ENCODE peak calls at places on chromosomes 13 and 19, in eight cellular contexts. E is lower leg skin, K is IMR-90, J is GM12878, S is Peyer's patch, G is sigmoid colon, D is uterus, I is heart left ventricle. V is an unnamed sample.

GRCh38 chr19:1672038-1672768 is 19.8 kb upstream of the TCF3 start:
- DNase-seq in E (no peak), K (peak), J (no peak), S (peak), G (no peak), D (peak), I (no peak), V (no peak)

GRCh38 chr13:20101467-20102316 is 59.2 kb downstream of the GJA3 start:
- DNase-seq in E (no peak), K (no peak), J (no peak), S (no peak), G (no peak), D (no peak), I (no peak), V (no peak)

GRCh38 chr19:35130761-35131720 is 3.8 kb downstream of the LGI4 start:
- DNase-seq in E (no peak), K (no peak), J (no peak), S (no peak), G (no peak), D (no peak), I (no peak), V (no peak)

GRCh38 chr13:106372199-106373160 is 163.0 kb downstream of the EFNB2 start:
- DNase-seq in E (no peak), K (peak), J (no peak), S (no peak), G (no peak), D (no peak), I (no peak), V (no peak)

GRCh38 chr13:92952161-92952560 is 274.4 kb upstream of the GPC6 start:
- DNase-seq in E (no peak), K (peak), J (no peak), S (no peak), G (no peak), D (no peak), I (no peak), V (no peak)

GRCh38 chr13:107276936-107277335 is 709.0 kb upstream of the ARGLU1 start:
- DNase-seq in E (no peak), K (peak), J (no peak), S (no peak), G (no peak), D (no peak), I (no peak), V (no peak)

GRCh38 chr13:86464193-86464592 is 665.0 kb upstream of the SLITRK6 start:
- DNase-seq in E (no peak), K (no peak), J (no peak), S (no peak), G (no peak), D (no peak), I (no peak), V (no peak)

GRCh38 chr19:28603453-28603852 is 609.5 kb downstream of the UQCRFS1 start:
- DNase-seq in E (no peak), K (no peak), J (no peak), S (no peak), G (no peak), D (no peak), I (no peak), V (no peak)

GRCh38 chr19:20287070-20287469 is 120.1 kb downstream of the ZNF486 start:
- DNase-seq in E (no peak), K (no peak), J (no peak), S (no peak), G (no peak), D (no peak), I (no peak), V (no peak)

GRCh38 chr13:93967286-93967685 is 512.2 kb downstream of the DCT start:
- DNase-seq in E (no peak), K (no peak), J (no peak), S (no peak), G (no peak), D (no peak), I (no peak), V (no peak)

GRCh38 chr19:16830679-16831078 is 1.5 kb downstream of the SIN3B start:
- DNase-seq in E (no peak), K (peak), J (no peak), S (no peak), G (no peak), D (no peak), I (no peak), V (no peak)

GRCh38 chr19:44401108-44401786 is at the start of gene ZNF285:
- DNase-seq in E (peak), K (peak), J (peak), S (peak), G (peak), D (peak), I (peak), V (peak)

GRCh38 chr19:51111606-51112005 is 3.4 kb upstream of the CTU1 start:
- DNase-seq in E (no peak), K (no peak), J (no peak), S (no peak), G (no peak), D (no peak), I (no peak), V (no peak)

GRCh38 chr13:73168993-73169401 is 110.2 kb downstream of the KLF5 start:
- DNase-seq in E (peak), K (peak), J (no peak), S (no peak), G (no peak), D (no peak), I (no peak), V (peak)

GRCh38 chr19:50325310-50326100 is 3.7 kb downstream of the KCNC3 start:
- DNase-seq in E (peak), K (peak), J (no peak), S (peak), G (no peak), D (no peak), I (peak), V (no peak)

GRCh38 chr13:51349016-51349415 is 9.5 kb downstream of the SERPINE3 start:
- DNase-seq in E (no peak), K (no peak), J (no peak), S (no peak), G (no peak), D (no peak), I (no peak), V (no peak)

GRCh38 chr19:47445937-47446402 is 25.7 kb downstream of the SLC8A2 start:
- DNase-seq in E (no peak), K (no peak), J (no peak), S (no peak), G (no peak), D (peak), I (no peak), V (no peak)

GRCh38 chr19:39532233-39533002 is at the start of gene EID2B:
- DNase-seq in E (peak), K (peak), J (peak), S (peak), G (peak), D (peak), I (peak), V (peak)
- TF ChIP-seq POLR2A in E (no peak), K (peak), J (peak), S (no peak), G (peak), D (peak), I (peak), V (no peak)

GRCh38 chr13:103140001-103140671 is 73.9 kb upstream of the SLC10A2 start:
- DNase-seq in E (no peak), K (no peak), J (peak), S (no peak), G (no peak), D (no peak), I (no peak), V (no peak)
- TF ChIP-seq CTCF in E (no peak), K (no peak), J (peak), S (peak), G (no peak), D (no peak), I (peak), V (peak)

DNA sequence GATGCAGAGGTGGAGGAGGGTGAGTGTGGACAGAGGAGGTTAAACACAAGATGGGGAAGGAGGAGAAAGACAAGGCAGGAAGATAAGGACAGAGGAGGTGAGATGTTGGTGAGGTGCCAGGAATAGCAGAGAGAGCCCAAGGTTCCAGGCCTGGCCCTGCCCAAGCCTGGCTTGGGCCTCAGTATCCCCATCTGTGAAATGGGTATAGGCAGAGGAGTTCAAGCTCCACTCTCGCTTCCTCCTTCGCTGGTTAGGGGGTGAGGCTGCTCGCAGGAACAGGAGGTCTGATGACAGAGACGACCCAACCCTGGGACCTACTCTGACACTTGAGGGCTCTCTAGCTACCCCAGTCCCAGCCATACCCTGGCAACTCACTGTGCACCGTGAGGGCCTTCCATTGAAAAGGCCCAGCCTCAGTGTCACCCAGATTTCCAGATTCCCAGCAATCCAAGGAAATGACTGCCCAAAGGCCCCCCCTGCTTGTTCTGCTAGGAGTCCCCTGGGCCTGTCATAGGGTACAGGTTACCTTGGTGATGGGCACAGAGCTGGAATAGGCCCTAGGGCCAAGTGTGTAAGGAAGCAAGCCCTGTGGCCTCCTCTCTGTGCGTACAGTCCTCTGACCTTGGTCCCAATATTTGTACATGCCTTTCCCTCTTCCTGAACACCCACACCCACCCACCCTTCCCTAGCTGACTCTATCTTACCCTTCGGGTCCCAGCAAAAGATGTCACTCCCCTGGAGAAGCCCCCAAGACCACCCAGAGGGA is 8.6 kb upstream of the ANGPTL8 start:
- DNase-seq in E (no peak), K (no peak), J (no peak), S (no peak), G (no peak), D (no peak), I (no peak), V (no peak)
- TF ChIP-seq POLR2A in E (no peak), K (no peak), J (no peak), S (no peak), G (no peak), D (no peak), I (no peak), V (no peak)

GRCh38 chr19:40407714-40408600 is 5.2 kb downstream of the PRX start:
- DNase-seq in E (no peak), K (no peak), J (no peak), S (no peak), G (no peak), D (no peak), I (no peak), V (no peak)

GRCh38 chr19:40397568-40397906 is 7.6 kb upstream of the HIPK4 start:
- DNase-seq in E (no peak), K (no peak), J (no peak), S (no peak), G (no peak), D (no peak), I (no peak), V (no peak)

GRCh38 chr19:40398417-40399056 is 8.6 kb upstream of the HIPK4 start:
- DNase-seq in E (peak), K (no peak), J (no peak), S (peak), G (no peak), D (no peak), I (no peak), V (peak)

GRCh38 chr19:40400521-40400920 is 10.5 kb upstream of the HIPK4 start:
- DNase-seq in E (no peak), K (no peak), J (no peak), S (no peak), G (no peak), D (no peak), I (no peak), V (no peak)

DNA sequence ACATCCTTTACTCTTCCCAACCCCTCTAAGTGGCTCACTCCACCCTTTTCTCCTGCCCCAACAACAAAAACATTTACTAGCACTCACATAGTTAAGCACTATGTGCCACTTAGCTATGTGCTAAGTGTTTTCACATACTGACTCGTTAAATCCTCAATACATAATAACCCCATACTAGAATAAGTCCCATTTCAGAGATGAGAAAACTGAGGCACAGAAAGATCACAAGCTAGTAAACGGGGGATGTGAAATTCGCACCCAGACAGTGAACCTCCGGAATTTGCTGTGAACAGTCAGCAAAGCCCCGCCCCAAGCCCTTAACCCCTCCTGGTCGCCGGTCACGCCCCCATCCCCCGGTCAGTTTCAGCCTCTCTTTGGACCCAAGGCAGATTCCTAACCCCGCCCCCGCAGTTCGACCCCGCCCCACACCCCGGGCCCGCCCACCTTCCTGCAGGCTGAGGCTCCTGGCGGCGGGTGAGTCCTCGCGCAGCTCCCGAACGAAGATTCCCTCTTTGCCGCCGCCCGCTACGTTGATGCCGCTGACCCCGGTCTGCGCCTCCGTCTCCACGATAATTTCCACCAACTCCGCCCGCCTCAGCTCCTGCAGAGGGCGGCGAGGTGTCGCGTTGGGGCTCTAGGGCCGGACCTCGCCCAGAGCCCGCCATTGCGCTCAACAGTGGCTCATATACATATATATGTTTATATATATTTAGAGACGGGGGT is 9.8 kb downstream of the PRX start:
- DNase-seq in E (peak), K (peak), J (peak), S (peak), G (peak), D (peak), I (peak), V (peak)
- TF ChIP-seq CTCF in E (no peak), K (peak), J (no peak), S (peak), G (no peak), D (peak), I (no peak), V (no peak)

DNA sequence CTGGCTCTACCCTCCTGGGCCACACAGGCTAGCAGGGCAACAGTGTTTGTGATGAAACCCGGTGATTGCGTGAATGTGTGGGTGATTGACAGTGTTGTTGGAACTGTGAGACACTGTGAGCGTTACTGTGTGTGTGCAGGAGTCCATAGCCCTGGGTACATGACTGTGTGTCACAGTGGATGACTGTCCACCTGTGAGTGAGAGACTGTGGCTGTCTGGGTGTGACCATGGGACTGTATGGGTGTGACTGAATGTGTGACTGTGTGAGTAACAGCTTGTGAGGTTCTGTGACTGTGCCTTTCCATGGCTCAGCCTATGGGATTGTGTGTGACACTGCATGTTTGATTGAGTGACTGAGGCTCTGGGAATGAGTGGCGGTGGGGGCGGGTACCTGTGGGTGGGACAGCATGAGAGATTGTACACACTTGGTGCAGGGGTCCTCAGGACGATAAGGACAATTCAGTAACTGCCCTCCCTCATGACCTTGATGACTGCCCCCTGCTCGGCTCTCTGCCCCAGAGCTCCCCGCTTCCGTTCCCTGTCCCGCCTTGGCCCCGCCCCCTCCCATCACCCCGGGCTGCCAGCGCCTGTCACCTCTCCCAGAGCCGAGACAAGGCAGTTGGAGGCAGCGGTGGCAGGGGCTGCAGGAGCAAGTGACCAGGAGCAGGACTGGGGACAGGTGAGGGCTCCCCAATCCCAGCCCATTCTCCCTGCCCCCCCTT is at the start of gene GIPR:
- DNase-seq in E (peak), K (peak), J (no peak), S (peak), G (no peak), D (no peak), I (no peak), V (no peak)
- TF ChIP-seq POLR2A in E (no peak), K (no peak), J (peak), S (no peak), G (peak), D (no peak), I (no peak), V (no peak)

V was measured in breast epithelium.